ENCODE peak calls at places on chromosome 9, in eight cellular contexts. A is suprapubic skin; S is aorta; T is CD8-positive, alpha-beta memory T cell; H is CD4-positive, alpha-beta T cell; L is tibial artery; N is CD8-positive, alpha-beta T cell; E is IMR-90. G is an unnamed sample. For H3K9me3, the result is how much of the 10 kb centered on the place peaks cover.

GRCh38 chr9:103734471-103734870 is 359.6 kb upstream of the SMC2 start:
- DNase-seq in A (no peak), S (no peak), T (no peak), H (no peak), L (no peak), N (no peak), E (no peak), G (no peak)

GRCh38 chr9:113770396-113770795 is 105.7 kb upstream of the ZNF618 start:
- DNase-seq in A (no peak), S (no peak), T (no peak), H (no peak), L (no peak), N (no peak), E (peak), G (no peak)

GRCh38 chr9:20031836-20032235 is 243.0 kb upstream of the SLC24A2 start:
- DNase-seq in A (no peak), S (no peak), T (no peak), H (no peak), L (no peak), N (no peak), E (no peak), G (no peak)

GRCh38 chr9:70355801-70356200 is 58.7 kb downstream of the KLF9 start:
- DNase-seq in A (no peak), S (no peak), T (no peak), H (no peak), L (no peak), N (no peak), E (no peak), G (no peak)

GRCh38 chr9:130860458-130861316 is 25.6 kb downstream of the ABL1 start:
- DNase-seq in A (peak), S (peak), T (no peak), H (no peak), L (peak), N (no peak), E (peak), G (peak)

GRCh38 chr9:132997591-132997990 is 19.1 kb downstream of the GFI1B start:
- DNase-seq in A (no peak), S (no peak), T (no peak), H (no peak), L (no peak), N (no peak), E (peak), G (no peak)

GRCh38 chr9:133523096-133523495 is 1.7 kb downstream of the MYMK start:
- DNase-seq in A (no peak), S (no peak), T (no peak), H (no peak), L (no peak), N (no peak), E (no peak), G (no peak)

GRCh38 chr9:100368672-100369071 is 15.9 kb upstream of the TEX10 start:
- DNase-seq in A (no peak), S (no peak), T (no peak), H (no peak), L (no peak), N (no peak), E (no peak), G (no peak)

GRCh38 chr9:7578951-7579743 is 220.4 kb downstream of the DMAC1 start:
- DNase-seq in A (no peak), S (no peak), T (no peak), H (no peak), L (no peak), N (no peak), E (no peak), G (no peak)

GRCh38 chr9:15277400-15278137 is 29.4 kb downstream of the TTC39B start:
- DNase-seq in A (no peak), S (no peak), T (no peak), H (no peak), L (no peak), N (no peak), E (peak), G (no peak)

DNA sequence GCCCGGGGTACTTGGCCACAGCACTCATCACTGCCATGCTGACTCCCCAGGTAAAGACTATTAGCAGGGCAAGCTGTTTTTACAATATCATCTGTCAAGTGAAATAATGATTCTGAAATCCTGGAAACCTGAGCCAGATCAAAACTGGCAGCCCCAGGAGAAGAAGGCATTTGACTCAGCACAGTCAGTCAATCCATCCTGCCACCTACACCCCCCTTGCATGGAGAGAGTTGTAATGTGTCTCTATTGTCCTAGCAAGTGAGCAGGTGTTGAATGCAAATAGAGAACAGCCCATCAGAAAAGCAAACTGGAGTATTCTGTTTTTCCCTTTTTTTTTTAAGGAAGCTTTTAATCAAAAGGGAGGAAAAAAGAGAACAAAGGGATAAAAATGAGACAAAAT is 291.2 kb downstream of the BRINP1 start:
- DNase-seq in A (no peak), S (no peak), T (no peak), H (no peak), L (no peak), N (no peak), E (no peak), G (no peak)
- H3K9me3 ChIP-seq in A (under half), S (under half), T (under half), H (under half), L (under half), N (under half), E (under half), G (under half)

DNA sequence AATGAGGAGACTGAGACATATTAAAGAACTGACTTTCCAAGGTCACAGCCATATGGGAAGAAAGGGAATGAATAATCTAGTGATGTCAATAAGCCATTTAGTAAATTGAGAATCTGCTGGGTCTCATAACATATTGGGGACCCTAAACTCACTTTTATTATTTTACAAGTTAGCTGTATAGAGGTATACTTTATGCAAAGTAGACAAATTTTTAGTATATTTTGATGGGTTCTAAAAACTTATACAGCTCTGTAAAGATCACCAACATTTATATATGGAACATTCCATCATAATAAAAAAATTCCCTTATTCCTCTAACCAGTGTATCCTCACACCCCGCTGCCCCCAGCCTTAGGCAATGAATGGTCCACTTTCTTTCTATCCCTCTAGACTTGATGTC is 35.7 kb upstream of the ZNF510 start:
- DNase-seq in A (no peak), S (no peak), T (no peak), H (no peak), L (no peak), N (no peak), E (no peak), G (no peak)
- H3K9me3 ChIP-seq in A (half or more), S (under half), T (half or more), H (half or more), L (under half), N (under half), E (under half), G (under half)

GRCh38 chr9:90991953-90992352 is 190.3 kb downstream of the SYK start:
- DNase-seq in A (no peak), S (no peak), T (no peak), H (no peak), L (no peak), N (no peak), E (no peak), G (no peak)

GRCh38 chr9:90999425-91000397 is 198.1 kb downstream of the SYK start:
- DNase-seq in A (no peak), S (no peak), T (no peak), H (no peak), L (no peak), N (no peak), E (peak), G (no peak)

GRCh38 chr9:90998573-90998972 is 197.0 kb downstream of the SYK start:
- DNase-seq in A (no peak), S (no peak), T (no peak), H (no peak), L (no peak), N (no peak), E (no peak), G (peak)

GRCh38 chr9:90995516-90995915 is 193.9 kb downstream of the SYK start:
- DNase-seq in A (no peak), S (no peak), T (no peak), H (no peak), L (no peak), N (no peak), E (no peak), G (no peak)

DNA sequence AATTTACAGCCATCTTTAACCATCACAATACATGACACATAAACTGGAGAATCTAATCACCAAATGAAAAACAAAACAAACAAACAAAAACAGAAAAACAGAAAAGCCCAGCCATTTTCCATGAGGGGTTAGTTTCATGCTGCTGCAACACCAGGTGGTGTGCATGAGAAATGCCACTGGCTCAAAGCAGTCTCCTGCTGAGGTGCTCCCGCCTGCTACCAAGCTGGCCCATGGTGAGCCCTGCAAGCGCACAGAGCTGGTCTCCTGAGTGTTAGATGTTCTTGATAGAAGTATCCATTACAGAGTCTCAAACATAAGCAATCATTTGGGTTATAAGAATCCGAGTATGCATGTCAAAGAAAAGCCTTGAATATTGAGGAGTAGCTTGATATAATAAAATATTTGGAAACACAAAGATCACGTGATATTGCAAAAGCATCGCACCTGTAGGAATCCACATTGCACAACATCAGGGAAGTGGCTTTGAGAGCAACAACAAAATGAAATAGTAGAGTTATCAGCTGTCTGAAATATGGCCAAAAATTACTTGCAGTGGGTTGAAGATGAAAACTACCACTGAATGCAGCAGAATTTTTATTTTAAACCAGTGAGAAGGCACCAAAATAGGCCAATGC is 194.7 kb downstream of the SYK start:
- DNase-seq in A (no peak), S (no peak), T (no peak), H (no peak), L (no peak), N (no peak), E (no peak), G (no peak)
- H3K9me3 ChIP-seq in A (under half), S (under half), T (under half), H (under half), L (under half), N (under half), E (under half), G (under half)

DNA sequence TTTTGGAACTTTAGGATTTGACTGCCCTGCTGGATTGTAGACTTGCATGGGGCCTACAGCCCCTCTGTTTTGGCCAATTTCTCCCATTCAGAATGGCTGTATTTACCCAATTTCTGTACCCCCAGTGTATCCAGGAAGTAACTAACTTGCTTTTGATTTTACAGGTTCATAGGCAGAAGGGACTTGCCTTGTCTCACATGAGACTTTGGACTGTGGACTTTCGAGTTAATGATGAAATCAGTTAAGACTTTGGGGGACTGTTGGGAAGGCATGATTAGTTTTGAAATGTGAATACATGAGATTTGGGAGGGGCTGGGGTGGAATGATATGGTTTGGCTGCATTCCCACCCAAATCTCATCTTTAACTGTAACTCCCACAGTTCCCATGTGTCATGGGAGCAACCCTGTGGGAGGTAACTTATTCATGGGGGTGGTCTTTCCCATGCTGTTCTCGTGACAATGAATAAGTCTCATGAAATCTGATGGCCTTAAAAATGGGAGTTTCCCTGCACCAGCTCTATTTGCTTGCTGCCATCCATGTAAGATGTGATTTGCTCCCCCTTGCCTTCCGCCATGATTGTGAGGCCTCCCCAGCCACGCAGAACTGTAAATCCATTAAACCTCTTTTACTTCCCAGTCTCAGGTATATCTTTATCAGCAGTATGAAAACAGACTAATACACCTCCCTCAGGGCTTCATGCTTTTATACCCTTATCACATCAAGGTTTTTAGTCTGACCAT is 206.6 kb downstream of the DENND1A start:
- DNase-seq in A (no peak), S (no peak), T (no peak), H (no peak), L (no peak), N (no peak), E (no peak), G (no peak)
- H3K9me3 ChIP-seq in A (under half), S (under half), T (under half), H (under half), L (under half), N (under half), E (under half), G (under half)

G was measured in heart left ventricle.